ENCODE peak calls at places on chromosomes 3 and 15, in seven cellular contexts. A is tibial artery; Y is CD4-positive, alpha-beta T cell; B is NCI-H460; L is Calu3; R is stimulated activated naive CD8-positive, alpha-beta T cell treated with anti-CD3 and anti-CD28 coated beads, Interleukin-15, Interleukin-2, amounts not matched to agents 100 U/mL and 50 U/mL, for 24 hours; H is NB4. O is an unnamed sample.

GRCh38 chr3:182793663-182794454 is 555 bp downstream of the ATP11B start:
- DNase-seq in A (peak), Y (peak), B (no peak), L (peak), R (peak), H (peak), O (peak)

GRCh38 chr15:33107950-33108349 is 86.6 kb downstream of the FMN1 start:
- DNase-seq in A (no peak), Y (no peak), B (no peak), L (no peak), R (no peak), H (no peak), O (no peak)

GRCh38 chr15:59280855-59281254 is 74.2 kb downstream of the LDHAL6B start:
- DNase-seq in A (no peak), Y (no peak), B (no peak), L (no peak), R (no peak), H (peak), O (no peak)

GRCh38 chr15:66835558-66835878 is 133.5 kb downstream of the SMAD6 start:
- DNase-seq in A (no peak), Y (no peak), B (no peak), L (no peak), R (no peak), H (peak), O (no peak)

GRCh38 chr3:64612916-64613526 is 74.8 kb downstream of the ADAMTS9 start:
- DNase-seq in A (no peak), Y (no peak), B (no peak), L (peak), R (no peak), H (no peak), O (no peak)

GRCh38 chr3:16866447-16867025 is 18.2 kb upstream of the PLCL2 start:
- DNase-seq in A (no peak), Y (no peak), B (no peak), L (no peak), R (no peak), H (peak), O (no peak)

GRCh38 chr3:134449277-134449676 is 36.5 kb downstream of the ANAPC13 start:
- DNase-seq in A (peak), Y (no peak), B (no peak), L (peak), R (no peak), H (peak), O (peak)

GRCh38 chr3:38165722-38166387 is 518 bp downstream of the OXSR1 start:
- DNase-seq in A (peak), Y (no peak), B (peak), L (no peak), R (no peak), H (no peak), O (no peak)

GRCh38 chr3:156477306-156477705 is 77.6 kb downstream of the SSR3 start:
- DNase-seq in A (no peak), Y (no peak), B (no peak), L (no peak), R (no peak), H (no peak), O (no peak)

O was measured in endothelial cell.